ENCODE peak calls at places on chromosome 16, in seven cellular contexts. N is K562, G is HCT116, C is H1, I is HepG2, Z is SK-N-SH, V is GM12878. U is an unnamed sample.

GRCh38 chr16:15820837-15821236 is 36.0 kb downstream of the MYH11 start:
- DNase-seq in G (no peak), Z (no peak), V (no peak), N (no peak), C (no peak), I (no peak), U (no peak)

GRCh38 chr16:17983847-17984639 is 352.5 kb downstream of the NPIPA8 start:
- DNase-seq in N (no peak), V (no peak), C (no peak), I (no peak), G (no peak), Z (no peak), U (no peak)

GRCh38 chr16:1069154-1069553 is 3.4 kb upstream of the SSTR5 start:
- DNase-seq in Z (no peak), V (no peak), G (no peak), I (no peak), C (no peak), N (no peak), U (no peak)

GRCh38 chr16:53207810-53208752 is 153.3 kb downstream of the CHD9 start:
- DNase-seq in I (peak; percentile 72), G (peak; percentile 19), C (peak; percentile 31), N (peak; percentile 93), V (peak; percentile 69), Z (peak; percentile 77), U (peak; percentile 83)

GRCh38 chr16:70743791-70744190 is 57.2 kb downstream of the VAC14 start:
- DNase-seq in V (no peak), Z (no peak), N (no peak), G (no peak), I (no peak), C (no peak), U (no peak)

GRCh38 chr16:66369055-66369592 is 2.6 kb downstream of the CDH5 start:
- DNase-seq in C (no peak), V (no peak), N (no peak), Z (no peak), G (no peak), I (no peak), U (no peak)

GRCh38 chr16:65327346-65327745 is 205.5 kb upstream of the CDH11 start:
- DNase-seq in G (no peak), V (no peak), C (no peak), N (no peak), I (no peak), Z (no peak), U (no peak)

GRCh38 chr16:74607310-74607966 is 524 bp upstream of the GLG1 start:
- DNase-seq in V (no peak), N (no peak), Z (no peak), G (no peak), C (peak; percentile 23), I (peak; percentile 68), U (no peak)

GRCh38 chr16:1635070-1635469 is 22.9 kb downstream of the CRAMP1 start:
- DNase-seq in V (no peak), Z (no peak), G (no peak), C (no peak), I (no peak), N (no peak), U (no peak)

GRCh38 chr16:68313116-68313515 is 2.3 kb downstream of the PRMT7 start:
- DNase-seq in N (no peak), G (no peak), Z (no peak), I (no peak), V (no peak), C (no peak), U (no peak)

GRCh38 chr16:67277294-67277998 is 1.9 kb upstream of the PLEKHG4 start:
- DNase-seq in N (peak; percentile 50), Z (no peak), G (peak; percentile 84), V (no peak), I (peak; percentile 35), C (no peak), U (no peak)

GRCh38 chr16:14097182-14097951 is 26.2 kb downstream of the MRTFB start:
- DNase-seq in I (peak; percentile 39), Z (no peak), C (no peak), V (no peak), N (no peak), G (peak; percentile 76), U (peak; percentile 31)

GRCh38 chr16:38941-39892 is 14.2 kb downstream of the POLR3K start:
- DNase-seq in G (no peak), C (no peak), Z (no peak), V (peak; percentile 79), N (no peak), I (no peak), U (peak; percentile 86)

GRCh38 chr16:89364603-89365002 is 125.8 kb downstream of the ANKRD11 start:
- DNase-seq in N (no peak), C (no peak), I (no peak), Z (peak; percentile 75), G (no peak), V (no peak), U (no peak)

GRCh38 chr16:72990003-72990521 is 57.9 kb downstream of the ZFHX3 start:
- DNase-seq in G (peak; percentile 31), C (no peak), I (no peak), N (no peak), V (no peak), Z (no peak), U (peak; percentile 81)

GRCh38 chr16:89039756-89040155 is 53.9 kb upstream of the ACSF3 start:
- DNase-seq in G (no peak), V (no peak), N (no peak), Z (no peak), I (no peak), C (no peak), U (no peak)

GRCh38 chr16:77157773-77158172 is 33.2 kb upstream of the MON1B start:
- DNase-seq in N (no peak), V (no peak), I (no peak), C (no peak), Z (no peak), G (no peak), U (no peak)

GRCh38 chr16:87956771-87957279 is 5.6 kb downstream of the BANP start:
- DNase-seq in N (peak; percentile 38), Z (no peak), I (peak; percentile 34), V (no peak), G (no peak), C (no peak), U (no peak)

GRCh38 chr16:2824626-2825025 is 5.5 kb upstream of the ZG16B start:
- DNase-seq in G (no peak), I (no peak), Z (no peak), V (no peak), N (no peak), C (no peak), U (no peak)

GRCh38 chr16:4283939-4284338 is 11.1 kb upstream of the TFAP4 start:
- DNase-seq in G (no peak), N (no peak), I (no peak), Z (no peak), C (no peak), V (no peak), U (no peak)

GRCh38 chr16:9092282-9092962 is 978 bp downstream of the HAPSTR1 start:
- DNase-seq in I (peak; percentile 41), V (no peak), N (peak; percentile 42), G (no peak), C (no peak), Z (peak; percentile 73), U (peak; percentile 23)

GRCh38 chr16:57788252-57788841 is 13.9 kb downstream of the KIFC3 start:
- DNase-seq in N (no peak), V (no peak), C (no peak), Z (no peak), I (no peak), G (no peak), U (no peak)

GRCh38 chr16:10817963-10818941 is at the start of gene TVP23A:
- DNase-seq in N (peak; percentile 45), V (no peak), G (no peak), C (no peak), Z (peak; percentile 87), I (no peak), U (no peak)

GRCh38 chr16:19071811-19072777 is 4.7 kb downstream of the COQ7 start:
- DNase-seq in N (peak; percentile 43), I (peak; percentile 75), G (peak; percentile 47), V (no peak), Z (peak; percentile 58), C (no peak), U (no peak)

GRCh38 chr16:17270111-17270510 is 200.6 kb downstream of the XYLT1 start:
- DNase-seq in V (no peak), G (no peak), I (no peak), C (no peak), N (no peak), Z (peak; percentile 23), U (no peak)

GRCh38 chr16:26614102-26614864 is 452.4 kb upstream of the C16orf82 start:
- DNase-seq in V (no peak), N (no peak), C (no peak), Z (no peak), G (no peak), I (no peak), U (no peak)
- TF ChIP-seq JUND in V (no peak), N (no peak), C (no peak), Z (no peak), G (no peak), I (no peak), U (no peak)

DNA sequence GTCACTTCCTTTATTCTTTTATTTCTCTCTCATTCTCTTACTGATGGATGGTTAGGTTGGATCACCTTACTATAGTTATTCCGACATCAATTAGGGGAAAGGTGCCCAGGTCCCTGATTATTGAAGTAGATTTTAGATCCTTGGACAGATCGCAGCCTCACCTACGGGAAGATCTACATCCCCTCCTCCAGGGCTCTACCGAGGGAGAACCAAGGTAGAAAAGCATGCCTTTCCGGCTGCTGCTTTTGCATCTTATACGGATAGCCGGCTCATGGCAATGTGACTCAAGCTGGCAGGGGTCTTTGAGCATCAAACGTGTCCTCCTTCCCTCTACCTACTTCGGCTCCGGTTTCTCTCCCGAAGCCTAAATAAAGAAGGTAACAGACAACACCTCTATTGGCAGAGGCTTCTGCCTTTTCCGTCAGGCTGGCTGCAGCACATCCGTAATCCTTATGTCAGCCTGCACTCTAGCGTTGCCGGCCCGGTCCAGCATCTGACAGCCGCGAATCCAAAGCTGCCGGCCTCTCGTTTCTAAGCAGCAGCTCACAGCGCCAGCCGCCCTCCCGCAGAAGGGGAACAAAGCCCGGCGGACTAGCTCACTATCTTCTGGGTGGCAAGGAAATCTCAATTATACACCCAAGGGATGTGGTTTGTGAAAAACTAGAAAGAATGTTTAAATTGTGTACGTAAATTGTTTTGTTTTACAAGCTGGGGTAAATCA is 46.9 kb downstream of the IRX6 start:
- DNase-seq in I (peak; percentile 7), G (no peak), Z (peak; percentile 71), V (no peak), C (peak; percentile 27), N (peak; percentile 13), U (peak; percentile 39)
- TF ChIP-seq JUND in I (no peak), G (no peak), Z (no peak), V (no peak), C (no peak), N (no peak), U (no peak)

DNA sequence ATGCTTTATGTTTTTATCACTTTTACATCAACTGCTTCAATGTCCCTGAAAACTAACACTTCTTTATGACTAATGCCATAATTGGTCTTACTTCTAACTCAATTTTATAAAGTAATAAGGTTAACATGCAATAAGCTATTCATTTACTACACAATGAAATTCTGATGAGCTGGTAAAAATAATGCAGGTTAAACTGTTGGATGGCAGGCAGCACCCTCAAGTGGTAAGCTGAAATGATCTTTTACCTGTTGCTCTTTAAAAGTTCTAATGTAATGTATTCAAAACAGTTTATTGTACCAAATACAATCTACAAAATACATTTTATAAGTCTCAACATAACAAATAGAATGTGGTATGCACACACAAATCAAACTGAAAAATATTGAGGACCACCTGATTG is 1280.3 kb downstream of the CDH8 start:
- DNase-seq in I (no peak), V (no peak), Z (no peak), N (no peak), C (no peak), G (no peak), U (no peak)
- TF ChIP-seq JUND in I (no peak), V (no peak), Z (no peak), N (no peak), C (no peak), G (no peak), U (no peak)

GRCh38 chr16:85838876-85839585 is 39.5 kb downstream of the COX4I1 start:
- DNase-seq in Z (no peak), C (no peak), I (no peak), G (no peak), N (no peak), V (no peak), U (no peak)
- TF ChIP-seq JUND in Z (no peak), C (no peak), I (no peak), G (no peak), N (no peak), V (no peak), U (no peak)

U was measured in T47D.